ENCODE peak calls at places on chromosome 12, in five cellular contexts. X, A, V, B and I are unnamed samples.

GRCh38 chr12:113601656-113602263 is 130.1 kb upstream of the LHX5 start:
- DNase-seq in X (no peak), A (no peak), V (no peak), B (no peak), I (no peak)

GRCh38 chr12:130644566-130644965 is 71.5 kb downstream of the RIMBP2 start:
- DNase-seq in X (no peak), A (no peak), V (no peak), B (no peak), I (no peak)

GRCh38 chr12:28517101-28517500 is 326.8 kb downstream of the CCDC91 start:
- DNase-seq in X (no peak), A (no peak), V (no peak), B (no peak), I (no peak)

GRCh38 chr12:18439541-18439940 is 178.2 kb downstream of the PIK3C2G start:
- DNase-seq in X (no peak), A (no peak), V (no peak), B (no peak), I (peak)

GRCh38 chr12:116121453-116121871 is 156.0 kb downstream of the MED13L start:
- DNase-seq in X (no peak), A (no peak), V (no peak), B (no peak), I (no peak)

GRCh38 chr12:45575823-45576448 is 153.6 kb upstream of the ARID2 start:
- DNase-seq in X (no peak), A (no peak), V (no peak), B (peak), I (no peak)

GRCh38 chr12:115811929-115812328 is 465.6 kb downstream of the MED13L start:
- DNase-seq in X (no peak), A (no peak), V (no peak), B (no peak), I (no peak)

GRCh38 chr12:58302487-58303011 is 361.2 kb downstream of the ATP23 start:
- DNase-seq in X (no peak), A (no peak), V (no peak), B (no peak), I (no peak)

GRCh38 chr12:65533177-65533883 is 254.8 kb downstream of the MSRB3 start:
- DNase-seq in X (no peak), A (no peak), V (no peak), B (no peak), I (no peak)